ENCODE peak calls at places on chromosomes 5 and 9, in nine cellular contexts. S is GM23248, U is AG04450, N is cardiac muscle cell, L is Karpas-422, Q is fibroblast of lung, E is right atrium auricular region, G is heart right ventricle, A is HepG2. C is an unnamed sample. For H3K27me3, the result is how much of the 10 kb centered on the place peaks cover.

GRCh38 chr5:776862-777711 is 7.4 kb downstream of the ZDHHC11B start:
- DNase-seq in A (no peak), Q (no peak), N (no peak), G (no peak), U (no peak), E (no peak), S (peak), L (no peak), C (no peak)

GRCh38 chr5:79821-80220 is 12.1 kb upstream of the PLEKHG4B start:
- DNase-seq in E (no peak), U (no peak), L (no peak), Q (no peak), G (no peak), N (no peak), S (no peak), A (no peak), C (no peak)

GRCh38 chr5:92470770-92471169 is 1087.7 kb upstream of the ARRDC3 start:
- DNase-seq in G (no peak), N (no peak), L (no peak), Q (no peak), E (no peak), S (no peak), A (no peak), U (no peak), C (no peak)

GRCh38 chr5:1101991-1102713 is 9.7 kb downstream of the SLC12A7 start:
- DNase-seq in E (no peak), N (peak), L (no peak), U (no peak), A (no peak), Q (no peak), G (no peak), S (no peak), C (peak)

GRCh38 chr5:132019857-132020555 is 8.5 kb upstream of the ACSL6 start:
- DNase-seq in G (no peak), Q (no peak), A (no peak), E (no peak), U (no peak), L (no peak), S (no peak), N (no peak), C (no peak)

GRCh38 chr9:76394896-76395244 is 644 bp upstream of the RFK start:
- DNase-seq in A (peak), U (no peak), L (peak), S (no peak), Q (no peak), G (peak), E (peak), N (peak), C (no peak)

GRCh38 chr9:6955251-6955921 is 197.6 kb downstream of the KDM4C start:
- DNase-seq in N (peak), U (no peak), Q (peak), G (no peak), S (peak), E (no peak), A (peak), L (no peak), C (no peak)

GRCh38 chr5:179154991-179155955 is 95.1 kb downstream of the ZNF354C start:
- DNase-seq in A (no peak), Q (no peak), S (no peak), N (no peak), G (peak), E (no peak), U (no peak), L (no peak), C (no peak)

GRCh38 chr9:26053954-26054353 is 375.7 kb upstream of the TUSC1 start:
- DNase-seq in N (no peak), L (no peak), U (no peak), Q (no peak), S (no peak), G (no peak), E (no peak), A (no peak), C (no peak)

GRCh38 chr5:91007251-91007650 is 375.9 kb downstream of the ARRDC3 start:
- DNase-seq in Q (no peak), L (peak), S (no peak), U (no peak), G (no peak), A (no peak), E (no peak), N (no peak), C (no peak)

GRCh38 chr5:99453181-99453580 is 524.4 kb upstream of the CHD1 start:
- DNase-seq in E (no peak), S (no peak), N (no peak), G (no peak), Q (no peak), A (no peak), U (no peak), L (no peak), C (no peak)

GRCh38 chr9:17594961-17595360 is 16.1 kb downstream of the SH3GL2 start:
- DNase-seq in L (no peak), S (no peak), Q (no peak), N (no peak), G (no peak), A (no peak), E (no peak), U (no peak), C (no peak)

GRCh38 chr5:74316064-74316586 is 324.4 kb downstream of the ENC1 start:
- DNase-seq in Q (peak), S (peak), N (no peak), U (peak), G (no peak), A (peak), L (no peak), E (no peak), C (peak)

GRCh38 chr9:135961277-135961705 is at the start of gene UBAC1:
- DNase-seq in Q (peak), E (peak), G (peak), A (peak), S (peak), N (peak), L (peak), U (peak), C (peak)

GRCh38 chr9:2228132-2228531 is 213.0 kb downstream of the SMARCA2 start:
- DNase-seq in Q (peak), E (no peak), G (peak), S (peak), L (peak), A (no peak), U (no peak), N (no peak), C (no peak)

GRCh38 chr5:177431317-177432142 is 5.1 kb downstream of the GRK6 start:
- DNase-seq in N (no peak), Q (no peak), E (no peak), L (peak), U (no peak), S (no peak), A (no peak), G (peak), C (no peak)

GRCh38 chr9:77864096-77864889 is 167.3 kb downstream of the GNAQ start:
- DNase-seq in S (no peak), U (no peak), Q (no peak), L (no peak), N (no peak), G (no peak), E (no peak), A (no peak), C (no peak)

GRCh38 chr5:16891043-16891442 is 45.0 kb downstream of the MYO10 start:
- DNase-seq in Q (no peak), L (no peak), U (no peak), G (no peak), A (no peak), N (no peak), E (no peak), S (no peak), C (no peak)

GRCh38 chr5:155004138-155004744 is 9.3 kb upstream of the KIF4B start:
- DNase-seq in Q (no peak), G (peak), E (no peak), U (no peak), L (peak), N (peak), A (peak), S (peak), C (no peak)

GRCh38 chr9:75149841-75150241 is 61.5 kb downstream of the OSTF1 start:
- DNase-seq in L (no peak), A (no peak), S (no peak), E (no peak), Q (no peak), N (no peak), G (no peak), U (no peak), C (no peak)

GRCh38 chr9:112065781-112066606 is 109.1 kb downstream of the SUSD1 start:
- DNase-seq in G (no peak), E (no peak), N (peak), A (no peak), L (no peak), Q (peak), S (peak), U (peak), C (peak)

GRCh38 chr9:2158729-2159128 is 143.6 kb downstream of the SMARCA2 start:
- DNase-seq in G (no peak), A (no peak), Q (peak), L (peak), E (no peak), U (no peak), S (peak), N (no peak), C (no peak)

GRCh38 chr9:134481762-134482161 is 155.5 kb downstream of the RXRA start:
- DNase-seq in L (no peak), N (no peak), A (no peak), Q (no peak), G (no peak), U (no peak), E (no peak), S (no peak), C (no peak)

GRCh38 chr5:140398379-140398811 is 3.2 kb upstream of the ANKHD1 start:
- DNase-seq in U (no peak), E (no peak), A (peak), N (no peak), L (no peak), Q (peak), G (no peak), S (peak), C (no peak)

GRCh38 chr5:104170906-104171305 is 608.3 kb upstream of the NUDT12 start:
- DNase-seq in A (no peak), G (no peak), U (no peak), E (no peak), N (no peak), L (no peak), S (no peak), Q (peak), C (no peak)

GRCh38 chr5:128276537-128277216 is 193.1 kb downstream of the SLC12A2 start:
- DNase-seq in N (no peak), L (no peak), Q (no peak), U (no peak), G (no peak), S (peak), A (no peak), E (no peak), C (no peak)

GRCh38 chr5:129904667-129905466 is 602 bp downstream of the CHSY3 start:
- DNase-seq in G (peak), L (no peak), Q (no peak), S (peak), E (no peak), A (no peak), N (peak), U (no peak), C (no peak)

GRCh38 chr5:1923766-1924165 is 41.0 kb upstream of the IRX4 start:
- DNase-seq in A (no peak), G (no peak), N (no peak), S (no peak), E (no peak), U (no peak), L (no peak), Q (no peak), C (no peak)

GRCh38 chr9:18665947-18666346 is 192.0 kb downstream of the ADAMTSL1 start:
- DNase-seq in U (no peak), G (no peak), Q (peak), L (no peak), S (peak), N (no peak), E (no peak), A (no peak), C (no peak)

GRCh38 chr5:5014836-5015235 is 125.3 kb upstream of the ADAMTS16 start:
- DNase-seq in Q (no peak), N (no peak), L (no peak), S (peak), E (no peak), U (no peak), A (no peak), G (no peak), C (no peak)

GRCh38 chr5:136228358-136228757 is 35.4 kb upstream of the SMIM32 start:
- DNase-seq in L (no peak), S (no peak), G (no peak), A (no peak), E (no peak), N (no peak), U (no peak), Q (no peak), C (no peak)

GRCh38 chr9:96222132-96222531 is 79.8 kb downstream of the HSD17B3 start:
- DNase-seq in Q (peak), G (no peak), L (peak), N (no peak), E (no peak), S (peak), U (no peak), A (no peak), C (no peak)

GRCh38 chr5:104643320-104643719 is 1080.7 kb upstream of the NUDT12 start:
- DNase-seq in G (no peak), U (no peak), A (no peak), S (no peak), Q (peak), L (no peak), N (no peak), E (no peak), C (no peak)

DNA sequence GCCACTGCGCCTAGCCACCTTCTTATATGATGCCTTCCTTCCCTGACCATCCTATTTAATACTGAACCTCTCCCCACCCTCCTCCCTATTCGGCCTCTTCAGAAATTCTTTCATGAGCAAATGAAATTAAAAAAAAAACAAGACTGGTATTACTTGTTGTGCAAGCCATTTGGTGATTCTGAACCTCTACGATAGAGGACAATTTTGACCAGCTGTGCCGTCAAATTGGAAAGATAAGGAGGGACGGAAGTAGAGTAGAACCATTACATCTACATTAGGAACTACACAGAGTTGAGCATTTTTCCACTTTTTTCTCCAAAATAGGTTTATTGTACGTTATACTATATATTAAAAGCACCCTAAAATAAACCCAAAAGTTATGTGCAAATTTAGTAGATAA is 2.9 kb downstream of the DHX29 start:
- DNase-seq in A (no peak), U (no peak), N (no peak), G (no peak), Q (no peak), E (no peak), L (no peak), S (no peak), C (no peak)
- H3K4me3 ChIP-seq in A (no peak), U (no peak), N (no peak), G (no peak), Q (no peak), E (no peak), L (no peak), S (peak), C (no peak)

GRCh38 chr5:125194901-125195300 is 448.5 kb upstream of the ZNF608 start:
- DNase-seq in U (no peak), N (no peak), A (no peak), Q (no peak), L (no peak), E (no peak), G (no peak), S (no peak), C (no peak)
- H3K27me3 ChIP-seq in U (under half), N (under half), A (under half), Q (under half), L (under half), E (under half), G (under half), S (under half), C (under half)

GRCh38 chr5:41406944-41407343 is 103.5 kb downstream of the PLCXD3 start:
- DNase-seq in E (no peak), S (no peak), L (no peak), Q (no peak), U (no peak), A (peak), G (no peak), N (no peak), C (no peak)
- H3K27ac ChIP-seq in E (peak), S (no peak), L (no peak), Q (no peak), U (no peak), A (no peak), G (no peak), N (peak), C (no peak)

GRCh38 chr5:76667495-76667894 is 44.3 kb upstream of the F2RL2 start:
- DNase-seq in A (peak), L (no peak), E (no peak), S (no peak), N (no peak), U (no peak), Q (no peak), G (no peak), C (no peak)

GRCh38 chr5:76660360-76660759 is 37.2 kb upstream of the F2RL2 start:
- DNase-seq in E (no peak), S (no peak), A (no peak), U (no peak), G (no peak), N (no peak), L (no peak), Q (no peak), C (no peak)

GRCh38 chr5:76662521-76662920 is 39.3 kb upstream of the F2RL2 start:
- DNase-seq in U (no peak), A (no peak), G (no peak), E (no peak), Q (no peak), L (no peak), N (no peak), S (no peak), C (no peak)

GRCh38 chr5:76664065-76664464 is 40.9 kb upstream of the F2RL2 start:
- DNase-seq in G (no peak), E (no peak), U (no peak), Q (no peak), A (no peak), L (no peak), S (no peak), N (no peak), C (no peak)

DNA sequence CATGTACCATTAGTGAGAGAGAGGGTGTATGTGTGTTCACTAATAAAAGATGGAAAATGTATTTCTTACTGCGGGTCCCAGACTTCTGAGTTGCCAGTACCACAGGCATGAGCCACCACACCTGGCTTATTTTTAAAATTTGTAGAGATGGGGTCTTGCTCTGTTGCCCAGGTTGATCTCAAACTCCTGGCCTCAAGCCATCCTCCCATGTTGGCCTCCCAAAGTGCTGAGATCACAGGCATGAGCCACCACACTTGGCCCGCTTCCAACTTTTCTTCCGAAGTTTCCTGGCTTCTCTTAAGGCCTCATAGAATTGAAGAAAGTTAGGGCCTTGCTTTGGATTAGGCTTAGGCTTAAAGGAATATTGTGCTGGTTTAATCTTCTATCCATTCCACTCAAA is 40.4 kb upstream of the F2RL2 start:
- DNase-seq in S (no peak), N (no peak), Q (no peak), A (no peak), E (no peak), U (no peak), L (no peak), G (no peak), C (no peak)
- H3K4me3 ChIP-seq in S (no peak), N (no peak), Q (no peak), A (no peak), E (no peak), U (no peak), L (no peak), G (no peak), C (no peak)

DNA sequence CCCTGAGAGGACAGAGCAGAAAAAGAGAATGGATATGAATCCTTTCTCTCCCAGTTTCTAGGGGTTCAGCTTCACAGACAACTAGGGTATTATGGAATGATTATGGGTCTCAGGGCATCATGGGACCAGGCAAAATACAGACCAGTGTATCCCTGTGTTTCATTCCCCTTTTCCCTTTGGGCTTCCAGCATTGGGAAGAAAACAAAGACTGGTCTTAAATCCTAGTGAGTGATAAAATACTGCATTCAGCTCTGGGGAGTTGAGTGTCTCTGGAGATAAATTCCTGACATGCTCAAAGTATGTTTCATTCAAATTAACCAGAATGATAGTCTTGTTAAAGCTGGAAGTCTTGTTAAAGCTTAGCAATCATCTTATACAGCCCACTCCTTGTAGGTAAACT is 2.4 kb upstream of the POU4F3 start:
- DNase-seq in G (no peak), Q (no peak), E (no peak), A (no peak), L (no peak), N (no peak), S (no peak), U (no peak), C (no peak)
- H3K27me3 ChIP-seq in G (half or more), Q (half or more), E (under half), A (under half), L (under half), N (half or more), S (half or more), U (half or more), C (half or more)

GRCh38 chr9:128902351-128903078 is 18.3 kb upstream of the PHYHD1 start:
- DNase-seq in L (no peak), U (no peak), E (no peak), G (peak), N (no peak), Q (no peak), A (no peak), S (no peak), C (peak)
- H3K27ac ChIP-seq in L (no peak), U (peak), E (peak), G (peak), N (no peak), Q (no peak), A (no peak), S (no peak), C (no peak)

GRCh38 chr5:110665184-110665726 is 61.2 kb downstream of the TMEM232 start:
- DNase-seq in Q (no peak), L (no peak), A (no peak), E (no peak), G (no peak), N (no peak), U (no peak), S (no peak), C (no peak)
- H3K4me3 ChIP-seq in Q (no peak), L (no peak), A (no peak), E (no peak), G (no peak), N (no peak), U (no peak), S (no peak), C (no peak)

DNA sequence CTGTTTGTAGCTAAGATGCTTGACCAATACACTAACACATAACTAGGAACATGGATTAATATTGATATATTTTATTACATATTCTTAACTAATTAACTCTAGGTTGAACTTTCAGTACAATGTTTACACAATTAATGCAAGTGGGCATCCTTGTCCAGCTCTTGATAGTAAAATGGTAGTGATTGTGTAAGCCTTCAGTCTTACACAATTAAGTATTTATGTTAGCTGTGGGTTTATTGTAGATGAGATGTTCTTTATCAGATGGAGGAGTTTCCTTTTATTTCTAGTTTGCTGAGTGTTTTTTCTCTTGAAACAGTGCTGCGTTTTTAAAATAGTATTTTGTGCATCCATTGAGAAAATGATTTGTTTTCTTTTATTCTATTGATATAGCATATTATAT is 1210.8 kb downstream of the CDH12 start:
- DNase-seq in A (no peak), G (no peak), U (no peak), N (no peak), Q (peak), L (no peak), S (no peak), E (no peak), C (no peak)
- H3K27me3 ChIP-seq in A (under half), G (under half), U (under half), N (under half), Q (under half), L (under half), S (under half), E (under half), C (under half)

C was measured in SJSA1.